ENCODE peak calls at places on chromosomes 5 and 9, in seven cellular contexts. V is stimulated activated CD8-positive, alpha-beta memory T cell treated with anti-CD3 and anti-CD28 coated beads, Interleukin-4, amount 100 ng/mL, for 24 hours; C is COR-L47; O is stimulated activated CD4-positive, alpha-beta T cell treated with anti-CD3 and anti-CD28 coated beads, Interleukin-4, amount 100 ng/mL, for 4 hours; S is GM20000; T is GM23248; A is activated CD8-positive, alpha-beta memory T cell treated with anti-CD3 and anti-CD28 coated beads, Interleukin-2, amount 50 U/mL, for 4 hours. N is an unnamed sample.

GRCh38 chr9:116491659-116492058 is 195.4 kb upstream of the TRIM32 start:
- DNase-seq in V (no peak), C (no peak), O (no peak), S (no peak), T (peak; percentile 53), A (no peak), N (no peak)

GRCh38 chr5:9519537-9519936 is 26.3 kb downstream of the SEMA5A start:
- DNase-seq in V (no peak), C (no peak), O (no peak), S (peak; percentile 25), T (peak; percentile 72), A (no peak), N (no peak)

GRCh38 chr5:169960659-169961058 is 19.6 kb downstream of the INSYN2B start:
- DNase-seq in V (no peak), C (no peak), O (no peak), S (no peak), T (peak; percentile 11), A (no peak), N (no peak)

GRCh38 chr9:32969270-32969669 is 32.2 kb downstream of the APTX start:
- DNase-seq in V (no peak), C (no peak), O (no peak), S (no peak), T (peak; percentile 83), A (no peak), N (no peak)

GRCh38 chr5:59506285-59506877 is 387.1 kb downstream of the PDE4D start:
- DNase-seq in V (no peak), C (peak; percentile 22), O (no peak), S (no peak), T (peak; percentile 65), A (no peak), N (no peak)

GRCh38 chr5:172921906-172922305 is 37.3 kb upstream of the RPL26L1 start:
- DNase-seq in V (no peak), C (no peak), O (no peak), S (no peak), T (no peak), A (no peak), N (no peak)

GRCh38 chr5:101915559-101915958 is 380.5 kb downstream of the SLCO4C1 start:
- DNase-seq in V (no peak), C (no peak), O (no peak), S (no peak), T (no peak), A (no peak), N (no peak)

GRCh38 chr5:145946112-145946861 is 9.9 kb downstream of the SH3RF2 start:
- DNase-seq in V (no peak), C (no peak), O (no peak), S (peak; percentile 12), T (peak; percentile 78), A (no peak), N (no peak)

GRCh38 chr9:129210125-129210524 is 32.1 kb upstream of the IER5L start:
- DNase-seq in V (no peak), C (no peak), O (no peak), S (no peak), T (no peak), A (no peak), N (no peak)

GRCh38 chr5:137741718-137742117 is 5.8 kb upstream of the KLHL3 start:
- DNase-seq in V (no peak), C (no peak), O (no peak), S (no peak), T (no peak), A (no peak), N (no peak)

GRCh38 chr5:43020294-43020711 is 19.8 kb downstream of the ANXA2R start:
- DNase-seq in V (no peak), C (peak; percentile 50), O (no peak), S (no peak), T (no peak), A (peak; percentile 39), N (no peak)

GRCh38 chr5:35694481-35694880 is 76.8 kb downstream of the SPEF2 start:
- DNase-seq in V (no peak), C (no peak), O (no peak), S (no peak), T (no peak), A (no peak), N (no peak)

GRCh38 chr9:87083986-87084385 is 136.7 kb upstream of the GAS1 start:
- DNase-seq in V (no peak), C (no peak), O (no peak), S (no peak), T (no peak), A (no peak), N (no peak)

GRCh38 chr9:92440751-92441046 is 16.4 kb upstream of the OMD start:
- DNase-seq in V (no peak), C (no peak), O (no peak), S (peak; percentile 14), T (no peak), A (no peak), N (no peak)

GRCh38 chr5:111694183-111694582 is 62.8 kb downstream of the NREP start:
- DNase-seq in V (no peak), C (no peak), O (no peak), S (no peak), T (peak; percentile 91), A (no peak), N (no peak)

GRCh38 chr5:103128202-103128601 is 8.1 kb downstream of the PPIP5K2 start:
- DNase-seq in V (no peak), C (no peak), O (no peak), S (no peak), T (no peak), A (no peak), N (no peak)

GRCh38 chr9:33044677-33045282 is 19.7 kb downstream of the DNAJA1 start:
- DNase-seq in V (no peak), C (peak; percentile 50), O (no peak), S (no peak), T (no peak), A (no peak), N (no peak)

GRCh38 chr5:54470677-54471076 is 15.2 kb downstream of the HSPB3 start:
- DNase-seq in V (no peak), C (no peak), O (no peak), S (no peak), T (peak; percentile 81), A (no peak), N (no peak)

GRCh38 chr5:149857499-149857898 is 87.1 kb downstream of the PDE6A start:
- DNase-seq in V (no peak), C (peak; percentile 86), O (no peak), S (no peak), T (no peak), A (no peak), N (no peak)

GRCh38 chr9:111178361-111179043 is 140.2 kb upstream of the LPAR1 start:
- DNase-seq in V (no peak), C (no peak), O (no peak), S (no peak), T (peak; percentile 81), A (no peak), N (no peak)

GRCh38 chr9:104984121-104984520 is 56.2 kb upstream of the ABCA1 start:
- DNase-seq in V (no peak), C (no peak), O (no peak), S (no peak), T (no peak), A (no peak), N (no peak)

GRCh38 chr5:126494393-126494792 is 71.2 kb downstream of the GRAMD2B start:
- DNase-seq in V (no peak), C (no peak), O (no peak), S (no peak), T (no peak), A (no peak), N (no peak)

GRCh38 chr5:169512385-169512784 is 71.2 kb upstream of the SPDL1 start:
- DNase-seq in V (no peak), C (no peak), O (no peak), S (no peak), T (no peak), A (no peak), N (no peak)

GRCh38 chr5:122121782-122122465 is 7.4 kb upstream of the ZNF474 start:
- DNase-seq in V (no peak), C (no peak), O (no peak), S (no peak), T (peak; percentile 71), A (no peak), N (no peak)

GRCh38 chr9:117868594-117868993 is 164.4 kb downstream of the TLR4 start:
- DNase-seq in V (no peak), C (no peak), O (no peak), S (no peak), T (no peak), A (no peak), N (no peak)

GRCh38 chr5:66518753-66519152 is 77.4 kb upstream of the MAST4 start:
- DNase-seq in V (no peak), C (no peak), O (no peak), S (no peak), T (no peak), A (no peak), N (no peak)

GRCh38 chr5:135950611-135951010 is 4.2 kb downstream of the LECT2 start:
- DNase-seq in V (no peak), C (no peak), O (no peak), S (no peak), T (peak; percentile 6), A (no peak), N (no peak)

GRCh38 chr5:7926296-7926695 is 57.3 kb downstream of the MTRR start:
- DNase-seq in V (no peak), C (no peak), O (no peak), S (no peak), T (peak; percentile 97), A (no peak), N (no peak)

GRCh38 chr5:149712439-149713147 is 17.5 kb upstream of the PPARGC1B start:
- DNase-seq in V (no peak), C (no peak), O (no peak), S (no peak), T (no peak), A (no peak), N (no peak)

GRCh38 chr5:133704411-133704810 is 92.1 kb upstream of the FSTL4 start:
- DNase-seq in V (no peak), C (no peak), O (no peak), S (no peak), T (no peak), A (no peak), N (no peak)

GRCh38 chr9:75715360-75715759 is 175.1 kb upstream of the PCSK5 start:
- DNase-seq in V (no peak), C (no peak), O (no peak), S (no peak), T (no peak), A (no peak), N (no peak)

GRCh38 chr5:90547072-90547536 is 11.5 kb upstream of the ADGRV1 start:
- DNase-seq in V (no peak), C (no peak), O (no peak), S (no peak), T (no peak), A (no peak), N (no peak)

GRCh38 chr5:93164690-93165089 is 416.3 kb downstream of the NR2F1-AS1 start:
- DNase-seq in V (no peak), C (peak; percentile 3), O (no peak), S (no peak), T (peak; percentile 93), A (no peak), N (no peak)

GRCh38 chr9:109192732-109193361 is 25.8 kb upstream of the FRRS1L start:
- DNase-seq in V (no peak), C (peak; percentile 61), O (no peak), S (peak; percentile 24), T (peak; percentile 34), A (no peak), N (no peak)